ENCODE peak calls at places on chromosomes 5 and 9, in eight cellular contexts. C is AG10803; Z is stimulated activated CD4-positive, alpha-beta T cell treated with anti-CD3 and anti-CD28 coated beads, TNF-alpha, amount 100 ng/mL, for 4 hours; E is activated CD8-positive, alpha-beta T cell treated with anti-CD3 and anti-CD28 coated beads for 36 hours; W is iPS DF 19.7; I is LHCN-M2; T is HEK293T; X is M059J. D is an unnamed sample.

GRCh38 chr9:3825724-3826123 is 299.9 kb upstream of the RFX3 start:
- DNase-seq in I (no peak), T (no peak), C (no peak), E (no peak), W (no peak), Z (no peak), X (no peak), D (no peak)

GRCh38 chr5:141637693-141638419 is 1.1 kb downstream of the RELL2 start:
- DNase-seq in X (no peak), Z (peak; percentile 29), E (peak; percentile 81), C (peak; percentile 34), W (no peak), I (peak; percentile 32), T (peak; percentile 31), D (no peak)

GRCh38 chr9:132828201-132828770 is 49.8 kb downstream of the AK8 start:
- DNase-seq in C (no peak), E (no peak), Z (no peak), W (no peak), T (no peak), X (no peak), I (no peak), D (no peak)

GRCh38 chr5:12017037-12017436 is 112.8 kb upstream of the CTNND2 start:
- DNase-seq in X (no peak), I (no peak), Z (no peak), E (no peak), W (no peak), C (no peak), T (no peak), D (no peak)

GRCh38 chr5:34843482-34843881 is 4.5 kb downstream of the TTC23L start:
- DNase-seq in C (peak; percentile 46), I (no peak), E (no peak), X (no peak), T (no peak), W (no peak), Z (no peak), D (no peak)

GRCh38 chr9:81022177-81022576 is 667.2 kb downstream of the TLE1 start:
- DNase-seq in T (no peak), I (peak; percentile 20), E (no peak), Z (no peak), W (no peak), C (no peak), X (peak; percentile 3), D (no peak)

GRCh38 chr9:130144703-130145102 is 27.5 kb upstream of the NCS1 start:
- DNase-seq in T (no peak), I (no peak), Z (no peak), C (no peak), W (no peak), E (no peak), X (no peak), D (no peak)

GRCh38 chr9:113803811-113804589 is 72.1 kb upstream of the ZNF618 start:
- DNase-seq in X (no peak), I (no peak), Z (no peak), W (no peak), T (no peak), E (no peak), C (peak; percentile 29), D (no peak)

GRCh38 chr9:131809941-131810344 is 70.1 kb upstream of the RAPGEF1 start:
- DNase-seq in Z (no peak), T (no peak), W (no peak), X (peak; percentile 57), E (no peak), C (peak; percentile 59), I (peak; percentile 60), D (no peak)

D was measured in NCI-H774.